ENCODE peak calls at places on chromosomes 5 and 9, in five cellular contexts. X is BJ, D is PC-3, B is Calu3, A is RWPE1. N is an unnamed sample.

GRCh38 chr5:33531796-33532195 is 91.0 kb downstream of the TARS1 start:
- DNase-seq in X (no peak), D (no peak), B (no peak), A (no peak), N (no peak)

GRCh38 chr9:91298304-91298703 is 63.4 kb downstream of the AUH start:
- DNase-seq in X (no peak), D (no peak), B (no peak), A (peak; percentile 54), N (no peak)

GRCh38 chr9:34623386-34624235 is 3.3 kb upstream of the DCTN3 start:
- DNase-seq in X (no peak), D (no peak), B (no peak), A (no peak), N (no peak)

GRCh38 chr5:157357823-157358222 is 91.9 kb downstream of the CYFIP2 start:
- DNase-seq in X (no peak), D (no peak), B (no peak), A (no peak), N (no peak)

GRCh38 chr9:91867740-91868139 is 82.3 kb downstream of the ROR2 start:
- DNase-seq in X (no peak), D (no peak), B (no peak), A (no peak), N (no peak)

GRCh38 chr9:77616191-77616590 is 31.9 kb downstream of the GNA14 start:
- DNase-seq in X (no peak), D (no peak), B (peak; percentile 1), A (no peak), N (no peak)

GRCh38 chr5:42943931-42944631 is 96.0 kb downstream of the ANXA2R start:
- DNase-seq in X (no peak), D (no peak), B (no peak), A (no peak), N (no peak)

GRCh38 chr9:103444157-103444556 is 449.0 kb downstream of the CYLC2 start:
- DNase-seq in X (no peak), D (no peak), B (no peak), A (no peak), N (no peak)

GRCh38 chr5:75007537-75007847 is 44.9 kb downstream of the GCNT4 start:
- DNase-seq in X (no peak), D (no peak), B (no peak), A (no peak), N (no peak)

GRCh38 chr9:116924462-116925110 is 237.5 kb downstream of the TRIM32 start:
- DNase-seq in X (no peak), D (peak; percentile 9), B (no peak), A (no peak), N (no peak)

GRCh38 chr5:17732351-17732923 is 98.2 kb downstream of the TAF11L14 start:
- DNase-seq in X (no peak), D (no peak), B (no peak), A (no peak), N (no peak)

GRCh38 chr5:137205237-137205636 is 293.9 kb downstream of the SPOCK1 start:
- DNase-seq in X (no peak), D (peak; percentile 4), B (no peak), A (peak; percentile 59), N (no peak)

GRCh38 chr5:54760182-54760935 is 225.0 kb downstream of the ESM1 start:
- DNase-seq in X (no peak), D (peak; percentile 38), B (no peak), A (no peak), N (no peak)

GRCh38 chr9:101566904-101567724 is 27.7 kb downstream of the PPP3R2 start:
- DNase-seq in X (no peak), D (peak; percentile 59), B (peak; percentile 28), A (peak; percentile 44), N (no peak)

GRCh38 chr5:29811914-29812679 is 1381.4 kb upstream of the CDH6 start:
- DNase-seq in X (no peak), D (peak; percentile 42), B (no peak), A (no peak), N (no peak)
- TF ChIP-seq CTCF in X (no peak), D (peak; percentile 59), B (no peak), A (no peak), N (no peak)

DNA sequence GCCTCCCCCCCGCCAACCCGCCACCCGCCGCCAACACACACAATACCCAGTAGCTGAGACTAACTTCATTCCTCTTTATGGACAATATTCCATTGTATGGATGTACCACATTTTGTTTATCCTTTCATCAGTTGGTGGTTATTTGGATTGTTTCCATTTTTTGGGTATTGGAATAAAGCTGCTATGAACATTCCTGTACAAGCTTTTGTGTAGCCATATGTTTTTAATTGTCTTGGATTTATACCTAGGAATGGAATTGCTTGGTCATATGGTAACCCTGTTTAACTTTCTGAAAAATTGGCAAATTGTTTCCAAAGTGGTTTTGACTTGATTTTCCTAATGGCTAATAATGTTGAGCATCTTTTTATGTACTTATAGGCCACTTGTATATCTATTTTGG is 4.9 kb upstream of the UBTD2 start:
- DNase-seq in X (no peak), D (no peak), B (no peak), A (no peak), N (no peak)
- TF ChIP-seq CTCF in X (no peak), D (no peak), B (no peak), A (no peak), N (no peak)

GRCh38 chr5:151298063-151298462 is 5.5 kb downstream of the SLC36A3 start:
- DNase-seq in X (peak; percentile 7), D (peak; percentile 78), B (peak; percentile 51), A (peak; percentile 55), N (no peak)
- TF ChIP-seq CTCF in X (peak; percentile 64), D (peak; percentile 77), B (no peak), A (peak; percentile 31), N (peak; percentile 44)

DNA sequence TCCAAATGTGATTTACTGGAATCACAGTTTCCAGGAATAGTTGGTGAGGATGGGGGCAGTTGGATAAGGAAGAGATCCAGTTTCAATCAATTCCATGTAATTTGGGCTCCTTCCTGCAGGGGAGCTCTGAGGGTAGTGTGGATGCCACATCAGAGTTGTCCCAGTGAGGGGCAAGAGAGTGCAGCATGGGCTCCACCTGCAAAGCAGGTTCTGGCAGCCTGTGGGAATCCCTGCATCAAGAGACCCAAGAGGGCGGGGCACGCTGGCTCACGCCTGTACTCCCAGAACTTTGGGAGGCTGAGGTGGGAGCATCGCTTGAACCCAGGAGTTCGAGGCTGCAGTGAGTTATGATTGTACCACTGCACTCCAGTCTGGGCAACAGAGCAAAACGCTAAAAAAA is 188.5 kb downstream of the CACNA1B start:
- DNase-seq in X (no peak), D (no peak), B (no peak), A (no peak), N (peak; percentile 70)
- TF ChIP-seq CTCF in X (no peak), D (peak; percentile 18), B (no peak), A (no peak), N (no peak)

GRCh38 chr5:38212307-38212706 is 46.1 kb upstream of the EGFLAM start:
- DNase-seq in X (no peak), D (no peak), B (no peak), A (no peak), N (no peak)

GRCh38 chr5:38210701-38211353 is 47.5 kb upstream of the EGFLAM start:
- DNase-seq in X (no peak), D (no peak), B (no peak), A (no peak), N (no peak)

GRCh38 chr5:38211354-38211710 is 47.0 kb upstream of the EGFLAM start:
- DNase-seq in X (no peak), D (no peak), B (no peak), A (no peak), N (no peak)

GRCh38 chr5:38208782-38209378 is 49.5 kb upstream of the EGFLAM start:
- DNase-seq in X (no peak), D (peak; percentile 74), B (peak; percentile 40), A (peak; percentile 58), N (no peak)

GRCh38 chr5:38207343-38207742 is 51.0 kb upstream of the EGFLAM start:
- DNase-seq in X (no peak), D (peak; percentile 32), B (no peak), A (no peak), N (no peak)
- TF ChIP-seq CTCF in X (no peak), D (no peak), B (no peak), A (no peak), N (no peak)

GRCh38 chr5:78916044-78916443 is 69.1 kb downstream of the ARSB start:
- DNase-seq in X (no peak), D (no peak), B (no peak), A (no peak), N (no peak)

GRCh38 chr5:78923622-78923970 is 61.5 kb downstream of the ARSB start:
- DNase-seq in X (no peak), D (no peak), B (no peak), A (no peak), N (no peak)

GRCh38 chr5:78922879-78923621 is 62.1 kb downstream of the ARSB start:
- DNase-seq in X (no peak), D (no peak), B (no peak), A (no peak), N (no peak)

GRCh38 chr5:78925102-78925876 is 59.8 kb downstream of the ARSB start:
- DNase-seq in X (no peak), D (no peak), B (no peak), A (no peak), N (no peak)

GRCh38 chr5:78920604-78921003 is 64.5 kb downstream of the ARSB start:
- DNase-seq in X (no peak), D (peak; percentile 3), B (no peak), A (no peak), N (no peak)
- TF ChIP-seq CTCF in X (peak; percentile 56), D (peak; percentile 35), B (no peak), A (no peak), N (peak; percentile 73)

GRCh38 chr9:36802171-36802920 is 229.7 kb downstream of the MELK start:
- DNase-seq in X (peak; percentile 4), D (peak; percentile 17), B (no peak), A (peak; percentile 34), N (no peak)

GRCh38 chr9:36796671-36797419 is 224.2 kb downstream of the MELK start:
- DNase-seq in X (no peak), D (no peak), B (no peak), A (no peak), N (no peak)

GRCh38 chr9:36793277-36793676 is 220.6 kb downstream of the MELK start:
- DNase-seq in X (no peak), D (no peak), B (no peak), A (no peak), N (no peak)

GRCh38 chr9:36797471-36798220 is 225.0 kb downstream of the MELK start:
- DNase-seq in X (no peak), D (no peak), B (no peak), A (no peak), N (no peak)

DNA sequence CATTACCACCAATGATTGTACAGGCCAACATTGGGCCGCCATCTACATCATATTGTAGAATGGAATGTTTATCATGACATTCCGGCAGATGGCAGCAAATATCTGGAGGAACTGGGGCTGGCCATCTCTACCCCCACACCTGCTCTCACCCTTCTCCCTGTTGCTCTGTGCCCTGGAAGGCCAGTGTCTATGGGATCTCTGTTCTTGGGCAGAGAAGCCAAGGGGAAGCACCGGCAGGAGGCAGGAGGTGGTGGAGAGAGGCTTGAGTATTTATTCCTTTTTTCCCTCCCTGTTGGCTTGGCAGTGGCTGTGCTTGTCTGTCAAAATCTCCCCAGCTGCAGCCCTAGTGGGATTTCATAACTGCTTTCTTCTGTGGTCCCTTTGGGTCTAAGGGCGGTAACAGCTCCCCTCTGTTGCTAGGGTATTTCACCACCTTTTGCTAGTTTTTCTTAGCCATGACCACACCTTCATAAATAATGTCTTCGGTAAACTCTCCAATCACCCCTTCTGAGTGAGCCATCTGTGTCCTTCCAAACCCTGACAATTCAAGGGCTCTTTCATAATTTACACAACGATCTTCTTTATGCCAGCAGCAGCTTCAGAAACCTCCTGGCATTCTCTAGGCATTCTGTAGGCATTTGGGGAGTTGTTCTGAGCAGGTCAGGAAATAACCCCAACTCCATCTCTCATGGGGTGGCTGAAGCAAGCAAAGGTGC is 225.8 kb downstream of the MELK start:
- DNase-seq in X (no peak), D (peak; percentile 48), B (peak; percentile 12), A (peak; percentile 62), N (no peak)
- TF ChIP-seq CTCF in X (no peak), D (peak; percentile 51), B (no peak), A (no peak), N (no peak)

GRCh38 chr9:133525677-133526076 is 918 bp upstream of the MYMK start:
- DNase-seq in X (no peak), D (no peak), B (no peak), A (no peak), N (no peak)
- TF ChIP-seq CTCF in X (no peak), D (no peak), B (no peak), A (no peak), N (no peak)

N was measured in osteocyte.